ENCODE peak calls at places on chromosomes 5 and 9, in eight cellular contexts. O is anterior cingulate cortex; G is stimulated activated CD8-positive, alpha-beta memory T cell treated with anti-CD3 and anti-CD28 coated beads, Interleukin-4, amount 100 ng/mL, for 24 hours; N is NCI-H2171 treated with DMSO at 0.1 percent for 48 hours; D is effector CD4-positive, alpha-beta T cell; L is psoas muscle; W is A673; P is LoVo. J is an unnamed sample.

GRCh38 chr9:127057970-127058644 is 64.3 kb downstream of the ANGPTL2 start:
- DNase-seq in N (peak), L (peak), O (no peak), W (no peak), G (no peak), D (no peak), P (no peak), J (no peak)

GRCh38 chr5:17282283-17283120 is 65.1 kb downstream of the BASP1 start:
- DNase-seq in N (no peak), L (no peak), P (no peak), O (no peak), W (peak), G (no peak), D (no peak), J (peak)

GRCh38 chr9:76926846-76927245 is 20.9 kb upstream of the PRUNE2 start:
- DNase-seq in D (no peak), L (no peak), W (no peak), G (no peak), N (no peak), O (no peak), P (no peak), J (no peak)

GRCh38 chr5:97162045-97162444 is 19.6 kb upstream of the LIX1 start:
- DNase-seq in L (no peak), P (peak), O (peak), N (peak), W (peak), G (no peak), D (peak), J (peak)

GRCh38 chr5:114238771-114239313 is 123.0 kb upstream of the KCNN2 start:
- DNase-seq in O (no peak), L (no peak), D (no peak), N (no peak), G (no peak), P (no peak), W (no peak), J (no peak)

GRCh38 chr9:126419475-126419874 is 92.8 kb downstream of the MVB12B start:
- DNase-seq in O (no peak), P (no peak), W (no peak), G (no peak), N (no peak), D (no peak), L (peak), J (no peak)

GRCh38 chr5:11547730-11548129 is 356.5 kb downstream of the CTNND2 start:
- DNase-seq in G (no peak), D (no peak), L (no peak), N (no peak), O (no peak), P (no peak), W (no peak), J (no peak)

GRCh38 chr5:53126514-53126913 is 17.0 kb upstream of the MOCS2 start:
- DNase-seq in G (no peak), O (no peak), L (no peak), N (no peak), P (no peak), W (peak), D (no peak), J (no peak)

GRCh38 chr9:13088734-13089427 is 190.6 kb downstream of the MPDZ start:
- DNase-seq in D (no peak), O (no peak), W (peak), P (peak), N (peak), G (no peak), L (no peak), J (peak)

GRCh38 chr9:38160613-38161215 is 91.7 kb upstream of the SHB start:
- DNase-seq in P (peak), N (peak), L (peak), D (peak), W (peak), O (no peak), G (peak), J (peak)

GRCh38 chr9:9003184-9003583 is 1203.6 kb upstream of the DMAC1 start:
- DNase-seq in O (no peak), L (no peak), G (no peak), D (no peak), N (peak), W (no peak), P (no peak), J (peak)

GRCh38 chr9:12666813-12667212 is 26.4 kb upstream of the TYRP1 start:
- DNase-seq in O (no peak), L (no peak), N (no peak), G (no peak), D (no peak), P (no peak), W (peak), J (no peak)

GRCh38 chr9:31519011-31519410 is 865.4 kb upstream of the ACO1 start:
- DNase-seq in N (peak), O (no peak), P (no peak), G (peak), D (no peak), W (no peak), L (no peak), J (peak)

GRCh38 chr9:90814355-90814754 is 12.7 kb downstream of the SYK start:
- DNase-seq in D (no peak), P (no peak), L (no peak), W (no peak), G (no peak), O (no peak), N (no peak), J (no peak)

GRCh38 chr5:14305045-14305444 is 161.9 kb downstream of the TRIO start:
- DNase-seq in W (no peak), L (no peak), D (no peak), O (no peak), G (no peak), N (no peak), P (no peak), J (peak)

GRCh38 chr5:134086215-134086942 is 28.1 kb upstream of the TCF7 start:
- DNase-seq in L (no peak), O (no peak), P (no peak), N (peak), W (no peak), G (no peak), D (no peak), J (no peak)

GRCh38 chr9:82695704-82696103 is 367.2 kb downstream of the RASEF start:
- DNase-seq in W (no peak), N (no peak), P (no peak), O (no peak), D (no peak), L (no peak), G (no peak), J (no peak)

GRCh38 chr9:19989213-19989612 is 200.4 kb upstream of the SLC24A2 start:
- DNase-seq in N (no peak), O (no peak), G (no peak), D (no peak), W (no peak), L (no peak), P (no peak), J (no peak)

J was measured in ELF-1.